ENCODE peak calls at places on chromosomes 13 and 19, in four cellular contexts. A, C, P and O are unnamed samples.

GRCh38 chr13:55654243-55654642 is 1486.5 kb upstream of the PRR20A start:
- DNase-seq in A (no peak), C (no peak), P (no peak), O (no peak)

GRCh38 chr13:103104340-103104739 is 38.1 kb upstream of the SLC10A2 start:
- DNase-seq in A (no peak), C (no peak), P (no peak), O (no peak)

GRCh38 chr13:40235160-40235796 is 431.2 kb downstream of the FOXO1 start:
- DNase-seq in A (no peak), C (no peak), P (no peak), O (no peak)

GRCh38 chr19:556611-557382 is 12.9 kb downstream of the GZMM start:
- DNase-seq in A (no peak), C (no peak), P (no peak), O (no peak)

GRCh38 chr13:27551563-27551962 is 68.8 kb downstream of the LNX2 start:
- DNase-seq in A (no peak), C (no peak), P (no peak), O (no peak)

GRCh38 chr13:110973007-110973700 is 58.3 kb upstream of the ANKRD10 start:
- DNase-seq in A (no peak), C (no peak), P (no peak), O (no peak)

GRCh38 chr19:8988204-8988603 is 22.0 kb downstream of the MUC16 start:
- DNase-seq in A (no peak), C (no peak), P (no peak), O (no peak)

GRCh38 chr13:32033744-32034143 is 2.2 kb downstream of the FRY start:
- DNase-seq in A (no peak), C (no peak), P (no peak), O (no peak)

GRCh38 chr19:13093407-13094284 is 9.0 kb downstream of the LYL1 start:
- DNase-seq in A (peak; percentile 69), C (peak; percentile 80), P (peak; percentile 83), O (peak; percentile 83)

GRCh38 chr19:51514866-51515481 is 13.4 kb upstream of the SIGLEC12 start:
- DNase-seq in A (no peak), C (no peak), P (no peak), O (no peak)

GRCh38 chr19:18160792-18161690 is 8.1 kb downstream of the PIK3R2 start:
- DNase-seq in A (peak; percentile 77), C (peak; percentile 82), P (peak; percentile 87), O (peak; percentile 71)

GRCh38 chr19:48613024-48613851 is 1.6 kb downstream of the FAM83E start:
- DNase-seq in A (no peak), C (peak; percentile 42), P (peak; percentile 87), O (no peak)

GRCh38 chr13:36413161-36413560 is 19.1 kb upstream of the CCNA1 start:
- DNase-seq in A (no peak), C (no peak), P (no peak), O (no peak)

GRCh38 chr13:68888832-68889231 is 1218.8 kb upstream of the ATXN8OS start:
- DNase-seq in A (no peak), C (no peak), P (no peak), O (no peak)

GRCh38 chr19:14113762-14114414 is 3.7 kb downstream of the PRKACA start:
- DNase-seq in A (no peak), C (peak; percentile 42), P (no peak), O (peak; percentile 42)

GRCh38 chr13:33487575-33488243 is 202.2 kb upstream of the STARD13 start:
- DNase-seq in A (no peak), C (no peak), P (no peak), O (no peak)

GRCh38 chr13:113232208-113233003 is 23.0 kb downstream of the CUL4A start:
- DNase-seq in A (no peak), C (no peak), P (no peak), O (no peak)

GRCh38 chr19:2846180-2846935 is 5.1 kb downstream of the ZNF555 start:
- DNase-seq in A (no peak), C (no peak), P (no peak), O (no peak)

GRCh38 chr13:104315606-104316005 is 1249.4 kb upstream of the SLC10A2 start:
- DNase-seq in A (no peak), C (no peak), P (no peak), O (no peak)

GRCh38 chr13:25699056-25699455 is 327.3 kb downstream of the ATP8A2 start:
- DNase-seq in A (no peak), C (no peak), P (no peak), O (no peak)

GRCh38 chr13:28037399-28037798 is 48.9 kb upstream of the URAD start:
- DNase-seq in A (no peak), C (no peak), P (no peak), O (no peak)

GRCh38 chr13:49098198-49098597 is 121.9 kb upstream of the MLNR start:
- DNase-seq in A (no peak), C (no peak), P (no peak), O (no peak)

GRCh38 chr13:105774739-105775460 is 760.6 kb downstream of the EFNB2 start:
- DNase-seq in A (no peak), C (peak; percentile 31), P (no peak), O (no peak)

GRCh38 chr19:45506246-45506990 is 861 bp upstream of the VASP start:
- DNase-seq in A (peak; percentile 97), C (peak; percentile 96), P (peak; percentile 97), O (peak; percentile 97)

GRCh38 chr13:43797869-43798268 is 11.1 kb upstream of the ENOX1 start:
- DNase-seq in A (no peak), C (no peak), P (no peak), O (no peak)

GRCh38 chr13:59424661-59425060 is 739.1 kb downstream of the DIAPH3 start:
- DNase-seq in A (no peak), C (no peak), P (no peak), O (no peak)

GRCh38 chr19:35138305-35138799 is 272 bp upstream of the FXYD1 start:
- DNase-seq in A (no peak), C (peak; percentile 19), P (no peak), O (peak; percentile 78)

GRCh38 chr19:13051581-13052165 is 51.0 kb downstream of the LYL1 start:
- DNase-seq in A (peak; percentile 22), C (peak; percentile 84), P (peak; percentile 88), O (peak; percentile 66)

GRCh38 chr13:72431981-72432617 is 295.3 kb downstream of the MZT1 start:
- DNase-seq in A (no peak), C (no peak), P (no peak), O (no peak)

GRCh38 chr19:2355168-2356035 is 4.7 kb upstream of the TMPRSS9 start:
- DNase-seq in A (no peak), C (no peak), P (no peak), O (no peak)

GRCh38 chr19:9854282-9854846 is 19.2 kb downstream of the PIN1 start:
- DNase-seq in A (no peak), C (no peak), P (no peak), O (no peak)

GRCh38 chr13:76314495-76314894 is 571.7 kb downstream of the KCTD12 start:
- DNase-seq in A (no peak), C (no peak), P (no peak), O (no peak)

GRCh38 chr13:76319921-76320320 is 566.3 kb downstream of the KCTD12 start:
- DNase-seq in A (no peak), C (no peak), P (no peak), O (no peak)

DNA sequence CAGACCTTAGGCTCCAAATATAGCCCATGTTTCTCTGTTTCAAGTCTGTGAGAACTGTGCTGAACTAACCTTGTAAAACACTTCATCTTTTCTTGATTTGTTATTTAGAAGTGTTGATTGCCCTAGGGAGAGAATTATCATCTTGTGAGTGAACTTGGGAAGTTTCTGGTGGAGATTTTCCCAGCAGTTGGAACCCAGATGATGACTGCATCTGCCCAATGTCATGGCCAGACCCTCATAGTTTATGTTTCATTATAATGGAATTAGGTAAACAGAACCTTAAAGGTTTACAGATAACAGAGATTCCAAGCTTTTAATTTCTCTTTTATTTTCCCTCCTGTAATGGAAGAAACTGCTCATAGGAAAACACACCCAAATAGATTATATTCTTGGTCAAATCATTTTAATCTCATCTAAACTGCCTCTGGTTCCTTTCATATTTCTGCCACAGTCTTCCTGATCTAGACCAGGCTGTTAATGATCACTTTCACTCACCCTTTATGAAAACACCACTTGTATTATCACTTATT is 569.1 kb downstream of the KCTD12 start:
- DNase-seq in A (no peak), C (no peak), P (no peak), O (no peak)
- H3K27ac ChIP-seq in A (no peak overlapping the region), C (no peak overlapping the region), P (no peak overlapping the region), O (no peak overlapping the region)

GRCh38 chr13:98890186-98890585 is 87.7 kb downstream of the DOCK9 start:
- DNase-seq in A (no peak), C (no peak), P (no peak), O (no peak)
- TF ChIP-seq CTCF in A (no peak), C (no peak), P (no peak), O (no peak)

DNA sequence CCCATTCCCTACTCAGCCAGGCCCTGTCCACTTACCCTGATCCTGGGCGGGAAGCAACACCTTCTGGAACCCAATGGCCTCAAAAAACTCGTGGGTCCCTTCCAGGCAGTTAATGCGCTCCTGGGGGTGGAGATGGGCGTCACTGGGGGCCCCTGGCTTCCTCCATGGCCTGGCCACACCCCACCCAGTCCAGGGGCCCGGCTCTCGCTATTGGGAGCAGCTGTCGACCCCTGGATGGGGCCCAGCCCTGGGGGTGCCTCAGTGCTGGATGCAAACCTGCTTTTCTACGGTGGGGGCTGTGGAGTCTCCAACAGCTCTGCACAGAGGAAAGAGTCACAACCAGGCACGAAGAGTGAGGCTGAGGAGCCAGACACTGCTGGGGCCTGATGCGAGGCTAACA is 10.8 kb downstream of the UBXN6 start:
- DNase-seq in A (no peak), C (no peak), P (no peak), O (no peak)
- H3K36me3 ChIP-seq in A (no peaks in the 10 kb centered on the region), C (peaks cover 12% of the 10 kb centered on the region), P (peaks cover 61% of the 10 kb centered on the region), O (peaks cover 79% of the 10 kb centered on the region)

DNA sequence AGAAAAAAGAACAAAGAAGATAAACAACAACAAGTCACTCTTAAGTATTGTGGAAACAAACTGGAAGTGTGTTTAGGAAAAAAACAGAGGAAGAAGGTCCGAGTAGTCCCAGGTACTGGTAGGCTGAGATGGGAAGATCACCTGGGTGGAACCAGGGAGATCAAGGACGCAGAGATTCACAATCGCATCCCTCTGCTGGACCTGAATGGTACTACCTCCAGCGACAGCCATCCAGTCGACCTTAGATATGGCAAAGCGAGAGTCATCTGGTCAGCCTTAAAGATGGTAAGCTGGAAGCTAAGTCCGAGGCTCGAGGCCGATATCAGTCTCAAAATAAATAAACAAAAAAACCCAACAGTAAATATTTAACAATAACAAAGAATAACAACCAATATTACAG is 44.9 kb upstream of the ZNF91 start:
- DNase-seq in A (no peak), C (no peak), P (no peak), O (no peak)
- H3K27ac ChIP-seq in A (no peak overlapping the region), C (no peak overlapping the region), P (no peak overlapping the region), O (no peak overlapping the region)

DNA sequence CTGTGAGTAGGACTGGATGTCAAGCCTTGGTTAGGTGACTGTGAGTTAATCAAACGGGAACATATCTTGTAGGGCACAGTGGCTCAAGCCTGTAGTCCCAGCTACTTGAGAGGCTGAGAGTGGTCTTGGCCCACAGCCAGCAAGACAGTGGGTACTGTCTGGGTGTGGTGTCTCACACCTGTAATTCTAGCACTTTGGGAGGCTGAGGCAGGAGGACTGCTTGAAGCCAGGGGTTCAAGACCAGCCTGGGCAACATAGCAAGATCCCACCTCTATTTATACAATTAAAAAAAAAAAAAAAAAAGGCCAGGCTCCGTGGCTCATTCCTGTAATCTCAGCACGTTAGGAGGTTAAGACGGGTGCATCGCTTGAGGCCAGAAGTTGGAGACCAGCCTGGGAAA is 6.3 kb downstream of the ZNF653 start:
- DNase-seq in A (no peak), C (no peak), P (no peak), O (no peak)
- TF ChIP-seq CTCF in A (no peak), C (no peak), P (no peak), O (no peak)